ENCODE peak calls at places on chromosomes 4 and X, in six cellular contexts. K, B, U, I, O and S are unnamed samples.

GRCh38 chr4:16224264-16224663 is 2.0 kb downstream of the TAPT1 start:
- DNase-seq in K (no peak), B (no peak), U (no peak), I (no peak), O (no peak), S (no peak)

GRCh38 chrX:20378291-20378920 is 111.7 kb upstream of the RPS6KA3 start:
- DNase-seq in K (no peak), B (no peak), U (no peak), I (no peak), O (peak), S (no peak)

GRCh38 chr4:33086351-33086900 is 2366.3 kb downstream of the PCDH7 start:
- DNase-seq in K (no peak), B (no peak), U (no peak), I (no peak), O (no peak), S (no peak)

GRCh38 chr4:99390060-99390459 is 37.5 kb upstream of the ADH1C start:
- DNase-seq in K (no peak), B (no peak), U (no peak), I (no peak), O (no peak), S (no peak)

GRCh38 chr4:73053076-73053475 is 16.4 kb downstream of the COX18 start:
- DNase-seq in K (no peak), B (no peak), U (no peak), I (no peak), O (no peak), S (no peak)

GRCh38 chr4:77819409-77819835 is 254 bp upstream of the CNOT6L start:
- DNase-seq in K (no peak), B (no peak), U (no peak), I (peak), O (no peak), S (no peak)

GRCh38 chr4:100118213-100118612 is 72.1 kb downstream of the DDIT4L start:
- DNase-seq in K (no peak), B (no peak), U (no peak), I (no peak), O (no peak), S (no peak)

GRCh38 chr4:77734928-77735327 is 84.2 kb downstream of the CNOT6L start:
- DNase-seq in K (no peak), B (no peak), U (peak), I (no peak), O (no peak), S (peak)

GRCh38 chrX:41688154-41688553 is 619 bp upstream of the GPR34 start:
- DNase-seq in K (no peak), B (no peak), U (no peak), I (no peak), O (no peak), S (no peak)

GRCh38 chrX:54928876-54929275 is 8.3 kb downstream of the TRO start:
- DNase-seq in K (no peak), B (no peak), U (no peak), I (no peak), O (no peak), S (no peak)

GRCh38 chr4:35754047-35754446 is 490.3 kb downstream of the ARAP2 start:
- DNase-seq in K (no peak), B (no peak), U (no peak), I (no peak), O (no peak), S (no peak)

GRCh38 chrX:148905376-148905775 is 405.0 kb downstream of the AFF2 start:
- DNase-seq in K (peak), B (no peak), U (no peak), I (no peak), O (no peak), S (no peak)

GRCh38 chrX:71618303-71618721 is at the start of gene CXCR3:
- DNase-seq in K (no peak), B (peak), U (no peak), I (no peak), O (peak), S (no peak)

GRCh38 chrX:118839334-118839958 is 15.8 kb downstream of the ZCCHC12 start:
- DNase-seq in K (peak), B (peak), U (peak), I (peak), O (peak), S (no peak)

GRCh38 chr4:19298998-19299397 is 952.7 kb upstream of the SLIT2 start:
- DNase-seq in K (no peak), B (no peak), U (no peak), I (no peak), O (no peak), S (no peak)

GRCh38 chr4:56655627-56656345 is 25.3 kb downstream of the HOPX start:
- DNase-seq in K (no peak), B (peak), U (no peak), I (no peak), O (peak), S (no peak)

GRCh38 chr4:6427439-6428090 is 44.8 kb downstream of the PPP2R2C start:
- DNase-seq in K (no peak), B (no peak), U (no peak), I (no peak), O (no peak), S (no peak)

GRCh38 chrX:275476-275966 is 5.7 kb upstream of the PLCXD1 start:
- DNase-seq in K (no peak), B (no peak), U (no peak), I (no peak), O (no peak), S (no peak)

GRCh38 chr4:71607780-71608673 is 175.9 kb downstream of the GC start:
- DNase-seq in K (no peak), B (no peak), U (no peak), I (no peak), O (no peak), S (peak)

GRCh38 chrX:1283750-1284149 is 15.1 kb downstream of the CSF2RA start:
- DNase-seq in K (no peak), B (no peak), U (no peak), I (no peak), O (no peak), S (no peak)

GRCh38 chrX:87489071-87489470 is 28.5 kb upstream of the KLHL4 start:
- DNase-seq in K (no peak), B (no peak), U (no peak), I (no peak), O (no peak), S (no peak)

GRCh38 chrX:40331766-40332165 is 234.0 kb upstream of the BCOR start:
- DNase-seq in K (no peak), B (no peak), U (no peak), I (no peak), O (no peak), S (no peak)

GRCh38 chr4:56049428-56050212 is 100.9 kb downstream of the CEP135 start:
- DNase-seq in K (peak), B (no peak), U (no peak), I (peak), O (peak), S (no peak)

GRCh38 chr4:128220286-128221235 is 67.1 kb downstream of the PGRMC2 start:
- DNase-seq in K (no peak), B (no peak), U (no peak), I (peak), O (no peak), S (no peak)

GRCh38 chr4:155818639-155819038 is 47.4 kb downstream of the ASIC5 start:
- DNase-seq in K (no peak), B (no peak), U (no peak), I (no peak), O (no peak), S (no peak)

GRCh38 chr4:53654300-53654758 is 63.0 kb upstream of the LNX1 start:
- DNase-seq in K (no peak), B (no peak), U (no peak), I (peak), O (no peak), S (no peak)

GRCh38 chr4:187929024-187929423 is 66.5 kb upstream of the ZFP42 start:
- DNase-seq in K (no peak), B (no peak), U (no peak), I (no peak), O (no peak), S (no peak)

GRCh38 chrX:104351173-104351769 is 96.5 kb upstream of the ESX1 start:
- DNase-seq in K (no peak), B (no peak), U (peak), I (no peak), O (no peak), S (peak)